ENCODE peak calls at places on chromosomes 4 and X, in nine cellular contexts. M is lower lobe of right lung; A is body of pancreas; C is Peyer's patch; I is CD8-positive, alpha-beta T cell; X is cardiac muscle cell; S is mesenchymal stem cell; R is astrocyte; L is choroid plexus epithelial cell. G is an unnamed sample.

GRCh38 chr4:52423967-52424366 is 235.1 kb downstream of the USP46 start:
- DNase-seq in S (peak), I (no peak), L (no peak), X (no peak), A (no peak), R (no peak), M (no peak), C (no peak), G (no peak)

GRCh38 chrX:150365953-150366911 is 3.1 kb downstream of the MAMLD1 start:
- DNase-seq in M (peak), R (peak), L (peak), X (peak), S (peak), I (no peak), C (peak), A (peak), G (peak)

GRCh38 chrX:29229802-29230201 is 642.6 kb downstream of the IL1RAPL1 start:
- DNase-seq in C (no peak), L (no peak), M (no peak), S (no peak), X (no peak), R (peak), A (no peak), I (no peak), G (no peak)

GRCh38 chrX:49838374-49838773 is 9.3 kb downstream of the PAGE4 start:
- DNase-seq in A (peak), M (no peak), I (no peak), X (peak), C (peak), S (peak), L (peak), R (peak), G (peak)

GRCh38 chrX:37986893-37987292 is 19.5 kb upstream of the SYTL5 start:
- DNase-seq in C (no peak), X (no peak), L (peak), S (peak), I (no peak), M (no peak), A (no peak), R (peak), G (no peak)

GRCh38 chr4:18366762-18367358 is 345.3 kb upstream of the LCORL start:
- DNase-seq in C (no peak), S (peak), I (no peak), M (no peak), L (peak), X (peak), A (peak), R (peak), G (no peak)

GRCh38 chr4:140935259-140935658 is 179.1 kb upstream of the TBC1D9 start:
- DNase-seq in S (no peak), M (no peak), X (peak), I (no peak), L (no peak), R (peak), A (peak), C (no peak), G (no peak)

GRCh38 chrX:101091817-101092216 is 6.2 kb upstream of the CENPI start:
- DNase-seq in X (no peak), A (no peak), L (no peak), M (no peak), C (no peak), R (no peak), I (no peak), S (no peak), G (no peak)

GRCh38 chr4:1623390-1623789 is 60.7 kb downstream of the FAM53A start:
- DNase-seq in X (no peak), R (no peak), C (no peak), M (no peak), A (no peak), L (no peak), S (no peak), I (no peak), G (no peak)

GRCh38 chrX:85244411-85245210 is 820 bp downstream of the ZNF711 start:
- DNase-seq in R (peak), M (peak), A (peak), L (peak), C (no peak), X (peak), I (no peak), S (peak), G (no peak)

GRCh38 chr4:24496597-24496996 is 87.8 kb downstream of the DHX15 start:
- DNase-seq in L (no peak), C (no peak), X (no peak), R (no peak), I (no peak), M (no peak), S (no peak), A (no peak), G (no peak)

GRCh38 chrX:9682456-9682855 is 83.2 kb downstream of the GPR143 start:
- DNase-seq in R (no peak), A (peak), C (no peak), M (no peak), I (no peak), S (peak), X (peak), L (peak), G (peak)

GRCh38 chr4:148514581-148514980 is 72.4 kb upstream of the NR3C2 start:
- DNase-seq in L (no peak), R (no peak), I (no peak), M (no peak), A (no peak), X (no peak), S (no peak), C (no peak), G (no peak)

GRCh38 chr4:8771666-8772065 is 100.0 kb downstream of the HMX1 start:
- DNase-seq in L (no peak), R (no peak), S (no peak), X (no peak), A (peak), M (peak), C (no peak), I (no peak), G (no peak)

GRCh38 chr4:52641853-52642563 is 17.1 kb downstream of the USP46 start:
- DNase-seq in A (no peak), R (peak), C (no peak), L (peak), I (no peak), S (peak), X (no peak), M (no peak), G (no peak)

GRCh38 chr4:58711039-58711438 is 1600.9 kb upstream of the IGFBP7 start:
- DNase-seq in I (no peak), S (no peak), M (no peak), X (no peak), R (no peak), A (no peak), L (no peak), C (no peak), G (no peak)

DNA sequence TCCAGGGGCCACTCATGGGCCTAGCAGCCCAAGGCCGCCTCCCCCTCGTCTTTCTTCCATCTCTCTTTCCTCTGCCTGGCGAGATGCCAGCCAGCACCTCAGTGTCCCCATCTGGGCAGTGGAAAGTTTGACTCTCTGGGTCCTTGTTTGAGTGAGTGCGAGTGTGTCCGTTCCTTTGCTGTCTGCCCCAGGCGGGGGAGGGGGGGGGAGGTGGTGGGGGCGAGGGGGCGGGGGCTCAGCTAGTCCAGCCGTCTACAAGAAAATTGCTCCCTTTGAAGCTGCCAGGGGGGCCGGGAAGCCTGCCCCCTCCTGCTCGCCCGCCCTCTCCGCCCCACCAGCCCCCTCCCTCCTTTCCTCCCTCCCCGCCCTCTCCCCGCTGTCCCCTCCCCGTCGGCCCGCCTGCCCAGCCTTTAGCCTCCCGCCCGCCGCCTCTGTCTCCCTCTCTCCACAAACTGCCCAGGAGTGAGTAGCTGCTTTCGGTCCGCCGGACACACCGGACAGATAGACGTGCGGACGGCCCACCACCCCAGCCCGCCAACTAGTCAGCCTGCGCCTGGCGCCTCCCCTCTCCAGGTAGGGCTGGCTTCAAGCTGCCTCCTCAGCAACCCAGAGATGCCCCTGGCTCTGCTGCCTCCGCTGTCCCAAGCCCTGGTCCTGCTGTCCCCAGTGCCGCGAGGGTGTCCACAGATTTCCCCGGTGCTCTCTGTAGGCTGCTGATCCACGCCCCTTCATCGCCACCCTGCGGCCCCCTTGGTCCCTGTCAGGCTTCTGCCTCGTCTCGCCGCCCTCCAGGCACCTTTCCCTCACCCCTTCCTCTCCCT is at the start of gene BGN:
- DNase-seq in A (no peak), X (peak), L (peak), S (peak), M (no peak), C (no peak), I (no peak), R (peak), G (no peak)
- H3K4me3 ChIP-seq in A (no peak), X (no peak), L (peak), S (peak), M (peak), C (peak), I (no peak), R (peak), G (peak)

DNA sequence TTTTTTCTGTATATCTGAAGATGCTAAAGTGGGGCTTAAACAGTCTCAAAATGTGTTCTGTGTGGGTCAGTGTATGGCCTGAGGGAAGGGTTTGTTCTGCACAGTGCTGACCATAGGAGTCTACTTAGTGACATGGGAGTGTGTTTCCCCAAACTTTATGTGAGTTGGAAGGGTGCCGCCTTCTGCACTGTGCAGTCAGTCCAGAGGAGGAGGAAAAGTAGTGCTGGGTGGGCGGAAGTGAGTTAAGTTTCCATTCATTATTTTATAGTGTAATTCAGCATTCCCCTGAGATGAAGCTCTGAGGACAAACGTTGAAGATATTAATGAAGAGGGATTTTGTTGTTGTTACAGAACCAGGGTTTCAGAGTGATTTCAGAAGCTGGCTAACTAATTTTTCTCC is 2.9 kb downstream of the CHST7 start:
- DNase-seq in S (no peak), M (no peak), X (no peak), C (no peak), I (no peak), A (no peak), R (no peak), L (no peak), G (no peak)
- H3K4me3 ChIP-seq in S (no peak), M (peak), X (no peak), C (peak), I (no peak), A (no peak), R (peak), L (peak), G (no peak)

DNA sequence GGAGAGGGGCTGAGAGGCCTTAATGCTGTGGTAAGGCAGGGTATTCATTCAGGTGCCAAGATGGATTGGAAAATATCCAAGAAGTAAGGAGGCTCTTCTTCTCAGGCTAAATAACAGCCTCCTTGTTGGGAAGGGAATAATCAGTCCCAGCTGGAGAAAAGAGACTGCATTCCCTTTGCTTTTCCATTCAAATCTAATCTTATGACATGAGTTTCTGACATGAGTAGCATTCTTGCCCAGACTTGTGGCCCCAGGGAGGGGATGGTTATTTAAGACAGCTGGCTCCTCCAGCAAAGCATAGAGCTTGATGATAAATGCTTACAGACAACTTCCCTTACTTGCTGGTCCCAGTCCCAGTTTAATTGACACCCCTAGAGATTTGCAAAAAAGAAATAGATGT is 98.3 kb downstream of the DCLK2 start:
- DNase-seq in A (no peak), L (no peak), C (no peak), I (no peak), R (peak), X (peak), S (no peak), M (no peak), G (no peak)
- H3K4me3 ChIP-seq in A (no peak), L (no peak), C (no peak), I (no peak), R (no peak), X (no peak), S (no peak), M (no peak), G (no peak)

DNA sequence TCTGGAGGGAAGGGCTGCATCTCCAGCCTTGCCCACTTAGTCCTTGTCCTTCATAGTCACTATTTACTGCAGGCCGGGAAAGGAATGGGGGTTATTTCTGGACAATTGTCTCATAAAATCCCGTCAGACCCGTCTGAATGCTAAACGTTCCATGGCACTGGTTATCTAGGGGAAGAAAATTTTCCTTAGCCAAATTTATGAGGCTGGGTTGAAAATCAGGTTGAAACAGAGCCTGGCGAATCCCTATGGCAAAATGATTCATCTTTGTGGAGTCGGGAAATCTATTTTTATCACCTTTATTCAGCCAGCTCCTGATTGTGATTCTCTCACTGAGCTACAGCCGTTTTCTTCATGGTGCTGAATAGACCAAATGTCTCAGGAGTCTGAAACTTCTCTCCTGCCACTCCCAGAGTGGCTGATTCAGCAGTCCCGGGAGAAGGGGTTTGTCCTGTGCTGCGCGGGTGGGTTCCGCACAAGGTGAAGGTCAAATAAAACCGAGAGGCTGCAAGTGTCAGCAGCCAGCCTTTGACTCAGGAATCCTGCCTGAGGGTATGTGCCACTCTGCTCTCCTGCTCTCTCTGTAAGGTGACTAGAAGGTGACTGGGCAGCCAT is 1.0 kb downstream of the LIMCH1 start:
- DNase-seq in X (no peak), M (no peak), L (no peak), I (no peak), R (peak), A (no peak), C (no peak), S (no peak), G (no peak)
- H3K4me3 ChIP-seq in X (no peak), M (peak), L (no peak), I (no peak), R (no peak), A (no peak), C (no peak), S (no peak), G (no peak)

GRCh38 chr4:88736264-88736663 is 38.6 kb upstream of the NAP1L5 start:
- DNase-seq in A (no peak), X (no peak), I (no peak), S (no peak), L (no peak), M (no peak), C (no peak), R (no peak), G (no peak)

GRCh38 chr4:88732714-88733368 is 35.2 kb upstream of the NAP1L5 start:
- DNase-seq in S (no peak), C (no peak), A (no peak), X (no peak), L (no peak), R (no peak), I (no peak), M (no peak), G (no peak)

GRCh38 chr4:88735554-88735953 is 37.9 kb upstream of the NAP1L5 start:
- DNase-seq in M (no peak), X (no peak), R (peak), I (no peak), L (peak), C (no peak), S (no peak), A (no peak), G (no peak)

GRCh38 chr4:88737304-88738015 is 39.8 kb upstream of the NAP1L5 start:
- DNase-seq in R (peak), I (no peak), X (no peak), C (no peak), L (peak), A (peak), M (no peak), S (peak), G (peak)

DNA sequence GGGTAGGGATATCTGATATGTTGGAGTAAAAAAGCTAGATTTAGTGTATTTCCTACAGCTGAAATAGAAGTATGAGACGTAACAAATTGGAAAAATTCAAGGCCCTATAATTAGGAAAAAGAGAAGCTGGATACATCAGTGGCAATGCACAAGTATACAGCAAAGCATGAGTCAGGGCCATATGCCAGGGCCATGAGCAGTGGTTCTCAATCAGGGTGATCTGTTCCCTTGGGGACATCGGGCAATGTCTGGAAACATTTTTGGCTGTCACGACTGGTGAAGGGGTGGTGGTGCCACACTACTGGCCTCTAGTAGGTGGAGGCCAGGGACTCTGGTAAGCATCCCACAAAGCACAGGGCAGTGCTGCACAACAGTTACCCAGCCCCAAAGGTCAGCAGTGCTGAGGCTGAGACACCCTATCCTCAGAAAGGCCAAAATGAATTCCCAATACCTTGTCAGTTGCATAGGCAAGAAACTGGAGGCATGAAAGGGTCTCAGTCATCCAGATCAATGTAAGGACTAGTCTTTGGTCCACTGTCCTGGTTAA is 36.8 kb upstream of the NAP1L5 start:
- DNase-seq in A (no peak), S (no peak), L (no peak), I (no peak), R (no peak), M (no peak), C (no peak), X (no peak), G (no peak)
- H3K4me3 ChIP-seq in A (no peak), S (no peak), L (no peak), I (no peak), R (no peak), M (no peak), C (no peak), X (no peak), G (no peak)

GRCh38 chrX:115499112-115499805 is 61.7 kb upstream of the PLS3 start:
- DNase-seq in R (no peak), X (no peak), L (peak), M (no peak), I (no peak), A (no peak), C (no peak), S (peak), G (no peak)
- H3K4me3 ChIP-seq in R (no peak), X (no peak), L (no peak), M (no peak), I (no peak), A (no peak), C (no peak), S (no peak), G (no peak)